ENCODE peak calls at places on chromosomes 5 and 9, in nine cellular contexts. One of them, this sample, is unnamed.
A peak's percentile ranks its signal among the peaks of the same experiment; 100 is the strongest.

GRCh38 chr9:2943016-2943415 is 99.1 kb upstream of the PUM3 start:
- DNase-seq in GM12891: no peak
- DNase-seq in NB4: no peak
- DNase-seq in A549: no peak
- DNase-seq in body of pancreas: no peak
- DNase-seq in breast epithelium: no peak
- DNase-seq in endothelial cell of umbilical vein: no peak
- DNase-seq in stomach: no peak
- DNase-seq in esophagus squamous epithelium: no peak
- DNase-seq in this sample: no peak

GRCh38 chr9:116323012-116323411 is 169.4 kb downstream of the PAPPA start:
- DNase-seq in GM12891: no peak
- DNase-seq in NB4: no peak
- DNase-seq in A549: no peak
- DNase-seq in body of pancreas: no peak
- DNase-seq in breast epithelium: no peak
- DNase-seq in endothelial cell of umbilical vein: no peak
- DNase-seq in stomach: no peak
- DNase-seq in esophagus squamous epithelium: no peak
- DNase-seq in this sample: no peak

GRCh38 chr5:159547466-159548195 is 217.3 kb upstream of the IL12B start:
- DNase-seq in GM12891: no peak
- DNase-seq in NB4: no peak
- DNase-seq in A549: no peak
- DNase-seq in body of pancreas: no peak
- DNase-seq in breast epithelium: no peak
- DNase-seq in endothelial cell of umbilical vein: no peak
- DNase-seq in stomach: no peak
- DNase-seq in esophagus squamous epithelium: no peak
- DNase-seq in this sample: no peak

GRCh38 chr9:91843623-91844111 is 106.4 kb downstream of the ROR2 start:
- DNase-seq in GM12891: no peak
- DNase-seq in NB4: no peak
- DNase-seq in A549: no peak
- DNase-seq in body of pancreas: peak; percentile 9
- DNase-seq in breast epithelium: no peak
- DNase-seq in endothelial cell of umbilical vein: no peak
- DNase-seq in stomach: peak; percentile 23
- DNase-seq in esophagus squamous epithelium: no peak
- DNase-seq in this sample: no peak

GRCh38 chr9:84815554-84815953 is 146.0 kb downstream of the NTRK2 start:
- DNase-seq in GM12891: no peak
- DNase-seq in NB4: no peak
- DNase-seq in A549: no peak
- DNase-seq in body of pancreas: no peak
- DNase-seq in breast epithelium: no peak
- DNase-seq in endothelial cell of umbilical vein: no peak
- DNase-seq in stomach: no peak
- DNase-seq in esophagus squamous epithelium: no peak
- DNase-seq in this sample: no peak

GRCh38 chr5:73994963-73995362 is 369.0 kb downstream of the ARHGEF28 start:
- DNase-seq in GM12891: no peak
- DNase-seq in NB4: no peak
- DNase-seq in A549: no peak
- DNase-seq in body of pancreas: no peak
- DNase-seq in breast epithelium: no peak
- DNase-seq in endothelial cell of umbilical vein: no peak
- DNase-seq in stomach: no peak
- DNase-seq in esophagus squamous epithelium: no peak
- DNase-seq in this sample: no peak

GRCh38 chr9:75855509-75855908 is 35.0 kb upstream of the PCSK5 start:
- DNase-seq in GM12891: no peak
- DNase-seq in NB4: peak; percentile 7
- DNase-seq in A549: peak; percentile 25
- DNase-seq in body of pancreas: peak; percentile 12
- DNase-seq in breast epithelium: no peak
- DNase-seq in endothelial cell of umbilical vein: peak; percentile 17
- DNase-seq in stomach: no peak
- DNase-seq in esophagus squamous epithelium: no peak
- DNase-seq in this sample: no peak

GRCh38 chr5:127892467-127893207 is 189.4 kb downstream of the CCDC192 start:
- DNase-seq in GM12891: no peak
- DNase-seq in NB4: no peak
- DNase-seq in A549: peak; percentile 72
- DNase-seq in body of pancreas: no peak
- DNase-seq in breast epithelium: no peak
- DNase-seq in endothelial cell of umbilical vein: peak; percentile 68
- DNase-seq in stomach: no peak
- DNase-seq in esophagus squamous epithelium: no peak
- DNase-seq in this sample: no peak

GRCh38 chr5:40879163-40879942 is 29.9 kb upstream of the C7 start:
- DNase-seq in GM12891: peak; percentile 6
- DNase-seq in NB4: peak; percentile 44
- DNase-seq in A549: peak; percentile 27
- DNase-seq in body of pancreas: no peak
- DNase-seq in breast epithelium: no peak
- DNase-seq in endothelial cell of umbilical vein: peak; percentile 52
- DNase-seq in stomach: no peak
- DNase-seq in esophagus squamous epithelium: no peak
- DNase-seq in this sample: no peak

GRCh38 chr5:169666365-169666764 is 29.3 kb downstream of the DOCK2 start:
- DNase-seq in GM12891: no peak
- DNase-seq in NB4: no peak
- DNase-seq in A549: no peak
- DNase-seq in body of pancreas: no peak
- DNase-seq in breast epithelium: no peak
- DNase-seq in endothelial cell of umbilical vein: no peak
- DNase-seq in stomach: no peak
- DNase-seq in esophagus squamous epithelium: no peak
- DNase-seq in this sample: no peak

GRCh38 chr5:53276825-53277224 is 167.3 kb upstream of the MOCS2 start:
- DNase-seq in GM12891: no peak
- DNase-seq in NB4: no peak
- DNase-seq in A549: no peak
- DNase-seq in body of pancreas: no peak
- DNase-seq in breast epithelium: no peak
- DNase-seq in endothelial cell of umbilical vein: no peak
- DNase-seq in stomach: no peak
- DNase-seq in esophagus squamous epithelium: no peak
- DNase-seq in this sample: no peak

DNA sequence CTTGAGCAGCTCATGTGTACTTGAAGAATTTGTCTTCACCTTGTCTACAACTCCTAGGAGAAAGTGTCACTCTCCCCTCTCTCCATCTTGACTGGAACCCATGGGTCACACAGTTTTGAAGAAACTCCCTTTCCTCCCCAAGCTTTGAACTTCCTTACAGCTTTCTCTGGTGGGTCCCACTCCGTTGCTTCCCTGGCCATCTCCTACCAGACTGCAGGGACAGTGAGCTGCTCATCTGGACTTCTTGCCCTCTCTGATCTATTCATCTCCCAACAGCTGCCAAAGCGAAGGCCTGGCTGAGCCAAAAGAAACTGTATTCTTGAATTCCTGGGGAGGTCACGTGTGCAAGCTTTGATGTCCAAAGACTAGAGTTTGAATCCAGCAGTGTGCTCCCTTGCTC is 22.7 kb upstream of the CXCL14 start:
- DNase-seq in GM12891: no peak
- DNase-seq in NB4: no peak
- DNase-seq in A549: no peak
- DNase-seq in body of pancreas: no peak
- DNase-seq in breast epithelium: no peak
- DNase-seq in endothelial cell of umbilical vein: no peak
- DNase-seq in stomach: no peak
- DNase-seq in esophagus squamous epithelium: no peak
- DNase-seq in this sample: no peak
- TF ChIP-seq POLR2A in GM12891: no peak
- TF ChIP-seq POLR2A in NB4: no peak
- TF ChIP-seq POLR2A in A549: no peak
- TF ChIP-seq POLR2A in body of pancreas: no peak
- TF ChIP-seq POLR2A in breast epithelium: no peak
- TF ChIP-seq POLR2A in endothelial cell of umbilical vein: no peak
- TF ChIP-seq POLR2A in stomach: no peak
- TF ChIP-seq POLR2A in esophagus squamous epithelium: no peak
- TF ChIP-seq POLR2A in this sample: no peak

GRCh38 chr5:115625579-115626443 is at the start of gene TMED7:
- DNase-seq in GM12891: peak; percentile 73
- DNase-seq in NB4: peak; percentile 98
- DNase-seq in A549: peak; percentile 97
- DNase-seq in body of pancreas: peak; percentile 100
- DNase-seq in breast epithelium: peak; percentile 99
- DNase-seq in endothelial cell of umbilical vein: peak; percentile 99
- DNase-seq in stomach: peak; percentile 100
- DNase-seq in esophagus squamous epithelium: peak; percentile 97
- DNase-seq in this sample: peak; percentile 100
- TF ChIP-seq POLR2A in GM12891: peak; percentile 88
- TF ChIP-seq POLR2A in NB4: peak; percentile 41
- TF ChIP-seq POLR2A in A549: peak; percentile 76
- TF ChIP-seq POLR2A in body of pancreas: peak; percentile 74
- TF ChIP-seq POLR2A in breast epithelium: peak; percentile 72
- TF ChIP-seq POLR2A in endothelial cell of umbilical vein: peak; percentile 96
- TF ChIP-seq POLR2A in stomach: no peak
- TF ChIP-seq POLR2A in esophagus squamous epithelium: no peak
- TF ChIP-seq POLR2A in this sample: peak; percentile 37

DNA sequence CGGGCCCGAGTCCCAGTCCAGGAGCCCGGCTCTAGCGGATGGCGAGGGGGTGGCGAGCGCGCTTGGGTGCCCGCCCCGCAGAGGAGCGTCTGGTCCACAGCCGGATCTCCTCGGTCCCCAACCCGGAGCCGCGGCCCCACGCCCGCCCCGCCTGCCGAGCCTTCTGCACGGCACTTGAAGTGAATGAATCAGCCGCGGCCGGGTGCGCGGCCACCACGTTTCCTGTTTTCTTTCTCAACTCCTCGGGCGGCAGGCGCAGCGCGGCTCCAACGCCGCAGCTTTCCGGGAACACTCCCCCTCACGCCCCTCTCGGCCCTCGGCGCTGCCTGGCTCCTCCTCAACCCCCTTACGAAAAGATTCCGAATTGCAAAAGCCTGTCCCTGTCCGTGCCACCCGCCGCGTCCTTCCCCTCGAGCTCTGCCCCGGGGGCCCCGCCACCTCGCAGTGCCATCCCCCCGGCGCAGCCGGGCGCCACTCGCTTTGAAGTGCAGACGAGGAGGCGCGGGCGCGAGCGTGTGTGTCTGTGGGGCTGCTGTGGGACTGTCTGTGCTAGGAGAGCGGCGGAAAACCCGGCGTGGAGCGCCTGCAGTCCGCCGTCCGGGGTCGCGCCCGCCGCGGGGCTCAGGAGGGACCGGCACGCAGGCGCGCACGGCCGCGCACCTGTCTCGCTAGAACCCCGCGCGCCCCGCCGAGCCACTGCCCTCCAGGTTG is 456.6 kb downstream of the RAB3C start:
- DNase-seq in GM12891: peak; percentile 45
- DNase-seq in NB4: peak; percentile 98
- DNase-seq in A549: peak; percentile 85
- DNase-seq in body of pancreas: peak; percentile 75
- DNase-seq in breast epithelium: peak; percentile 56
- DNase-seq in endothelial cell of umbilical vein: peak; percentile 77
- DNase-seq in stomach: peak; percentile 85
- DNase-seq in esophagus squamous epithelium: peak; percentile 47
- DNase-seq in this sample: peak; percentile 94
- TF ChIP-seq POLR2A in GM12891: no peak
- TF ChIP-seq POLR2A in NB4: peak; percentile 74
- TF ChIP-seq POLR2A in A549: peak; percentile 8
- TF ChIP-seq POLR2A in body of pancreas: no peak
- TF ChIP-seq POLR2A in breast epithelium: no peak
- TF ChIP-seq POLR2A in endothelial cell of umbilical vein: no peak
- TF ChIP-seq POLR2A in stomach: no peak
- TF ChIP-seq POLR2A in esophagus squamous epithelium: no peak
- TF ChIP-seq POLR2A in this sample: no peak

DNA sequence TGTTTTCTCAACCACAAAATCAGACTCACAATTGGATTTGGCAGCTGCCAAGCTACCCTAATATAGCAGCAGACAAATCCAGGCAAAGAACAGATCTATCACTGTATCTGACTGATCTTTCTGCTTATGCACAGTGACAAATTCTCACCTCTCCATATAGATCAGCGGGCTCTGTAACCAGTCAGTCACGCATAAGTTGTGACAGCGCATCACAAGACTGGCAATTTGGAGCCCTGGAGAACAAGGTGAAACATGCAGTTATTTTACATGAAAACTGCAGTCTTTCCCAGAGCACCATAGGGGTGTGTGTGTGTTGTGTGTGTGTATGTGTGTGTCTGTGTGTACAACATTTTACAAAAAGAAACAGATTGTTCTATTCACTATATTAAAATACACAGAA is 37.7 kb downstream of the RORB start:
- DNase-seq in GM12891: no peak
- DNase-seq in NB4: no peak
- DNase-seq in A549: no peak
- DNase-seq in body of pancreas: no peak
- DNase-seq in breast epithelium: no peak
- DNase-seq in endothelial cell of umbilical vein: no peak
- DNase-seq in stomach: no peak
- DNase-seq in esophagus squamous epithelium: no peak
- DNase-seq in this sample: no peak
- TF ChIP-seq POLR2A in GM12891: no peak
- TF ChIP-seq POLR2A in NB4: no peak
- TF ChIP-seq POLR2A in A549: no peak
- TF ChIP-seq POLR2A in body of pancreas: no peak
- TF ChIP-seq POLR2A in breast epithelium: no peak
- TF ChIP-seq POLR2A in endothelial cell of umbilical vein: no peak
- TF ChIP-seq POLR2A in stomach: no peak
- TF ChIP-seq POLR2A in esophagus squamous epithelium: no peak
- TF ChIP-seq POLR2A in this sample: no peak

GRCh38 chr9:129490583-129491485 is 130.1 kb downstream of the C9orf50 start:
- DNase-seq in GM12891: no peak
- DNase-seq in NB4: no peak
- DNase-seq in A549: peak; percentile 64
- DNase-seq in body of pancreas: peak; percentile 61
- DNase-seq in breast epithelium: no peak
- DNase-seq in endothelial cell of umbilical vein: no peak
- DNase-seq in stomach: no peak
- DNase-seq in esophagus squamous epithelium: no peak
- DNase-seq in this sample: no peak
- TF ChIP-seq POLR2A in GM12891: no peak
- TF ChIP-seq POLR2A in NB4: no peak
- TF ChIP-seq POLR2A in A549: no peak
- TF ChIP-seq POLR2A in body of pancreas: no peak
- TF ChIP-seq POLR2A in breast epithelium: peak; percentile 28
- TF ChIP-seq POLR2A in endothelial cell of umbilical vein: no peak
- TF ChIP-seq POLR2A in stomach: no peak
- TF ChIP-seq POLR2A in esophagus squamous epithelium: no peak
- TF ChIP-seq POLR2A in this sample: no peak

DNA sequence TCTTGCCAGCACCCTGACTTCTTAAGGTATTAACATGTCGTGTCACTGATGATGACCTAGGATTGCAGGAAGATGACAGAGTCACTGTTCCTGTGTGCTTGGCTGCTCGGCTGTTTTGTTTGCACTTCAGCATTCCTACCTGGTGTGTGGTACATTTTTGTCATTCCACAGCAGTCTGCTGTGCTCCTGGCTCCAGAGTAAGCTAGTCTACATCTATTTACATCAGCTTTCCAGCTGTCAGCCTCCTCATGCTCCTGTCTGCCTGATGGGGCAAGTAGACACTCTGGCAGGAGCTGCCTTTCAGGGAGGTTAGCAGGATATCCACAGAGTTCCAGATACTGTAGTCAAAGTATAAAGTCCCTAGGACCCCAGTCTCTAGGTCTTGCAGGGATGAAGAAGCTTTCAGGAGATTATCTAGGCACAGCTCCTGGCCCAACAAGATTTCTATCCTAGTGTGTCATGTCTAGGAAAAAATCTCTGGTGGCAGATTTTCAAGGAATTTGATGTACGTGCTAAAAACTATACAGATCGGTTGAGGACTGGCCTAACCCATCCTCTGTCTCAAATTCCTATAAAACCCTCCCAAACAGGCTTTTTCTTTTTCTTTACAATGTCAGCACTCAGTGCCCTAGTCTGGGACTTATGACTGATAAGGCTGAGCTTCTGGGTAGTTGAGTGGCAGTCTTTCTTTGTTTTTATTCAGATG is 28.5 kb downstream of the RUSC2 start:
- DNase-seq in GM12891: no peak
- DNase-seq in NB4: no peak
- DNase-seq in A549: peak; percentile 98
- DNase-seq in body of pancreas: peak; percentile 81
- DNase-seq in breast epithelium: peak; percentile 57
- DNase-seq in endothelial cell of umbilical vein: peak; percentile 80
- DNase-seq in stomach: peak; percentile 42
- DNase-seq in esophagus squamous epithelium: no peak
- DNase-seq in this sample: no peak
- TF ChIP-seq POLR2A in GM12891: no peak
- TF ChIP-seq POLR2A in NB4: no peak
- TF ChIP-seq POLR2A in A549: no peak
- TF ChIP-seq POLR2A in body of pancreas: no peak
- TF ChIP-seq POLR2A in breast epithelium: no peak
- TF ChIP-seq POLR2A in endothelial cell of umbilical vein: peak; percentile 59
- TF ChIP-seq POLR2A in stomach: no peak
- TF ChIP-seq POLR2A in esophagus squamous epithelium: no peak
- TF ChIP-seq POLR2A in this sample: no peak

This sample was measured in suprapubic skin.